ENCODE peak calls at places on chromosomes 1 and 21, in eight cellular contexts. K is activated CD4-positive, alpha-beta T cell treated with anti-CD3 and anti-CD28 coated beads for 1 hour; Q is endothelial cell; W is stimulated activated CD4-positive, alpha-beta T cell treated with anti-CD3 and anti-CD28 coated beads, Interleukin-12 subunit alpha, Interleukin-12 subunit beta, amount 100 ng/mL, for 4 hours; Y is NAMALWA; S is COR-L47; O is KG1; C is GM19239. L is an unnamed sample.

GRCh38 chr1:82317671-82318070 is 516.9 kb downstream of the ADGRL2 start:
- DNase-seq in S (no peak), W (no peak), Y (no peak), O (no peak), K (no peak), Q (no peak), C (no peak), L (no peak)

GRCh38 chr1:201191723-201192477 is 1.3 kb downstream of the IGFN1 start:
- DNase-seq in K (no peak), Y (no peak), Q (no peak), S (no peak), C (no peak), O (no peak), W (peak), L (no peak)

GRCh38 chr1:151606384-151606783 is 5.5 kb upstream of the SNX27 start:
- DNase-seq in Y (no peak), Q (no peak), W (no peak), S (no peak), C (no peak), O (no peak), K (no peak), L (no peak)

GRCh38 chr1:20663365-20663764 is 2.2 kb upstream of the DDOST start:
- DNase-seq in Q (no peak), W (no peak), C (no peak), O (no peak), Y (no peak), S (no peak), K (no peak), L (no peak)

GRCh38 chr1:107535091-107535490 is 394.3 kb downstream of the NTNG1 start:
- DNase-seq in K (no peak), C (no peak), Y (no peak), W (no peak), Q (no peak), O (no peak), S (no peak), L (peak)

GRCh38 chr1:91585502-91585901 is 84.9 kb downstream of the CDC7 start:
- DNase-seq in S (no peak), Y (no peak), K (no peak), O (no peak), W (no peak), Q (no peak), C (no peak), L (no peak)

GRCh38 chr1:205338011-205338410 is 16.5 kb upstream of the NUAK2 start:
- DNase-seq in Q (no peak), K (no peak), C (no peak), O (no peak), W (no peak), Y (no peak), S (no peak), L (no peak)

GRCh38 chr1:220775238-220775853 is 11.4 kb upstream of the MTARC1 start:
- DNase-seq in W (peak), Q (peak), K (no peak), O (no peak), S (no peak), Y (peak), C (peak), L (peak)

GRCh38 chr21:30561264-30561895 is at the start of gene KRTAP19-7:
- DNase-seq in S (no peak), Q (no peak), W (no peak), K (no peak), Y (no peak), C (no peak), O (no peak), L (no peak)

GRCh38 chr1:20259646-20260045 is 31.0 kb upstream of the VWA5B1 start:
- DNase-seq in K (no peak), Q (no peak), Y (no peak), W (no peak), O (no peak), C (no peak), S (no peak), L (no peak)

GRCh38 chr1:45654540-45655280 is 30.9 kb upstream of the CCDC17 start:
- DNase-seq in Y (no peak), S (no peak), O (no peak), W (no peak), Q (no peak), K (no peak), C (no peak), L (no peak)

GRCh38 chr1:232389744-232390143 is 240.2 kb downstream of the SIPA1L2 start:
- DNase-seq in O (no peak), Q (no peak), C (no peak), S (no peak), Y (no peak), K (no peak), W (no peak), L (no peak)

GRCh38 chr1:182580736-182581135 is 8.3 kb downstream of the RNASEL start:
- DNase-seq in K (no peak), O (no peak), Y (no peak), C (no peak), S (no peak), Q (no peak), W (no peak), L (no peak)

GRCh38 chr1:112429749-112430148 is 33.7 kb downstream of the CTTNBP2NL start:
- DNase-seq in S (no peak), Q (no peak), K (no peak), W (no peak), O (peak), Y (no peak), C (no peak), L (no peak)

GRCh38 chr1:89962024-89962741 is 32.7 kb upstream of the ZNF326 start:
- DNase-seq in C (no peak), O (no peak), Y (no peak), Q (no peak), S (no peak), W (no peak), K (no peak), L (no peak)

GRCh38 chr1:208150810-208151458 is 93.2 kb downstream of the PLXNA2 start:
- DNase-seq in O (no peak), Y (no peak), Q (no peak), C (no peak), K (no peak), S (peak), W (no peak), L (no peak)

GRCh38 chr1:115423776-115424175 is 85.7 kb upstream of the NGF start:
- DNase-seq in Q (no peak), W (no peak), Y (no peak), O (no peak), S (no peak), C (no peak), K (no peak), L (no peak)

GRCh38 chr1:50742523-50742922 is 217.5 kb downstream of the FAF1 start:
- DNase-seq in W (no peak), Q (no peak), C (no peak), Y (no peak), K (no peak), S (no peak), O (no peak), L (no peak)

GRCh38 chr1:157695417-157695816 is 5.2 kb downstream of the FCRL3 start:
- DNase-seq in Q (no peak), S (no peak), O (no peak), K (no peak), W (no peak), Y (no peak), C (no peak), L (no peak)

GRCh38 chr1:37862330-37862729 is 2.9 kb upstream of the MTF1 start:
- DNase-seq in O (no peak), Q (no peak), Y (no peak), K (no peak), C (no peak), W (no peak), S (no peak), L (no peak)

GRCh38 chr1:72227667-72228066 is 54.7 kb downstream of the NEGR1 start:
- DNase-seq in C (no peak), Y (no peak), W (no peak), O (no peak), K (no peak), S (no peak), Q (no peak), L (no peak)

GRCh38 chr1:107019166-107019565 is 37.3 kb upstream of the PRMT6 start:
- DNase-seq in Q (no peak), C (no peak), S (no peak), Y (no peak), K (no peak), O (no peak), W (no peak), L (no peak)

GRCh38 chr1:165355977-165356811 is at the start of gene LMX1A:
- DNase-seq in Q (peak), K (no peak), W (no peak), S (no peak), O (no peak), Y (no peak), C (no peak), L (peak)

GRCh38 chr1:26287033-26287711 is 7.3 kb downstream of the SH3BGRL3 start:
- DNase-seq in W (no peak), Q (no peak), Y (peak), S (no peak), O (peak), C (peak), K (peak), L (peak)

GRCh38 chr1:172411791-172412338 is 8.6 kb upstream of the C1orf105 start:
- DNase-seq in K (no peak), O (no peak), C (no peak), Y (no peak), W (no peak), S (no peak), Q (no peak), L (no peak)

GRCh38 chr21:37230632-37231246 is 36.4 kb downstream of the VPS26C start:
- DNase-seq in C (no peak), Q (no peak), O (no peak), S (no peak), K (no peak), Y (no peak), W (no peak), L (no peak)

GRCh38 chr1:67371681-67372080 is 58.5 kb downstream of the SERBP1 start:
- DNase-seq in K (no peak), Y (no peak), Q (no peak), S (no peak), O (no peak), W (no peak), C (no peak), L (no peak)

GRCh38 chr1:185636848-185637247 is 97.3 kb upstream of the HMCN1 start:
- DNase-seq in Y (no peak), C (peak), W (no peak), S (no peak), K (no peak), O (no peak), Q (no peak), L (peak)

GRCh38 chr1:2378956-2379732 is 12.2 kb downstream of the MORN1 start:
- DNase-seq in S (no peak), W (no peak), Y (no peak), Q (no peak), K (no peak), C (no peak), O (no peak), L (no peak)

GRCh38 chr1:24555591-24556413 is at the start of gene NCMAP:
- DNase-seq in O (no peak), Q (peak), K (peak), C (no peak), W (peak), Y (no peak), S (no peak), L (no peak)

GRCh38 chr1:37995773-37996379 is 6.1 kb upstream of the SF3A3 start:
- DNase-seq in O (no peak), C (no peak), W (no peak), Q (peak), S (peak), K (no peak), Y (peak), L (no peak)

GRCh38 chr1:163656367-163656766 is 334.6 kb downstream of the NUF2 start:
- DNase-seq in Y (no peak), S (no peak), O (no peak), W (no peak), Q (no peak), K (no peak), C (no peak), L (no peak)

GRCh38 chr1:150576367-150576711 is 3.1 kb downstream of the MCL1 start:
- DNase-seq in Q (no peak), C (no peak), O (no peak), S (no peak), K (no peak), W (no peak), Y (peak), L (no peak)

GRCh38 chr1:71828431-71829012 is 453.8 kb downstream of the NEGR1 start:
- DNase-seq in W (no peak), S (peak), O (no peak), Y (no peak), K (no peak), Q (no peak), C (no peak), L (no peak)

L was measured in GM13976.